ENCODE peak calls at places on chromosomes 11 and 22, in four cellular contexts. G is hippocampal formation, K is A549, J is NCI-H1417. Y is an unnamed sample.

GRCh38 chr22:32855023-32855756 is 53.7 kb downstream of the TIMP3 start:
- DNase-seq in G (no peak), J (no peak), K (no peak), Y (no peak)

GRCh38 chr11:8234425-8234821 is 29.3 kb downstream of the LMO1 start:
- DNase-seq in G (no peak), J (no peak), K (peak), Y (no peak)

GRCh38 chr11:36056160-36056751 is 112.4 kb downstream of the LDLRAD3 start:
- DNase-seq in K (peak), G (no peak), J (no peak), Y (no peak)

GRCh38 chr11:45609337-45609736 is 56.1 kb downstream of the CHST1 start:
- DNase-seq in G (no peak), K (no peak), J (no peak), Y (no peak)

GRCh38 chr22:28600546-28601143 is 79.0 kb downstream of the TTC28 start:
- DNase-seq in K (peak), J (peak), G (no peak), Y (no peak)

GRCh38 chr11:122963981-122964380 is 17.7 kb downstream of the BSX start:
- DNase-seq in G (no peak), K (no peak), J (no peak), Y (no peak)

GRCh38 chr11:84019576-84020194 is 733.5 kb upstream of the CCDC90B start:
- DNase-seq in K (no peak), J (no peak), G (no peak), Y (no peak)

GRCh38 chr22:31651667-31652066 is 10.3 kb downstream of the PISD start:
- DNase-seq in J (no peak), K (no peak), G (no peak), Y (no peak)

GRCh38 chr22:25134028-25134427 is 65.6 kb upstream of the CRYBB3 start:
- DNase-seq in J (peak), G (no peak), K (no peak), Y (no peak)

GRCh38 chr22:50445071-50445879 is 29.6 kb downstream of the SBF1 start:
- DNase-seq in G (no peak), K (no peak), J (no peak), Y (no peak)

Y was measured in left ventricle myocardium superior.